ENCODE peak calls at places on chromosomes 13 and 19, in six cellular contexts. S is hepatic stellate cell; W is naive thymus-derived CD8-positive, alpha-beta T cell; F is activated CD4-positive, alpha-beta T cell treated with anti-CD3 and anti-CD28 coated beads, Interleukin-2, amount 10 ng/mL, durations not matched to agents 7 days and 5 days; L is breast epithelium; I is A549. O is an unnamed sample.
A peak's percentile ranks its signal among the peaks of the same experiment; 100 is the strongest.

GRCh38 chr13:34857561-34857960 is 84.5 kb upstream of the NBEA start:
- DNase-seq in I (no peak), W (no peak), F (no peak), S (no peak), L (no peak), O (no peak)

GRCh38 chr13:46077260-46077659 is 24.7 kb upstream of the ZC3H13 start:
- DNase-seq in F (no peak), W (no peak), S (no peak), I (no peak), L (no peak), O (no peak)

GRCh38 chr19:43464089-43464775 is 1.2 kb downstream of the LYPD3 start:
- DNase-seq in F (no peak), L (peak; percentile 77), W (no peak), S (no peak), I (no peak), O (no peak)

GRCh38 chr13:60329221-60329983 is 67.6 kb upstream of the TDRD3 start:
- DNase-seq in L (no peak), W (peak; percentile 5), S (peak; percentile 7), F (peak; percentile 7), I (peak; percentile 21), O (no peak)

GRCh38 chr19:6185093-6185824 is 49.8 kb downstream of the ACSBG2 start:
- DNase-seq in I (no peak), L (no peak), W (no peak), S (no peak), F (no peak), O (no peak)

GRCh38 chr13:113061271-113061625 is 44.3 kb upstream of the F7 start:
- DNase-seq in W (no peak), S (no peak), I (no peak), L (no peak), F (no peak), O (no peak)

GRCh38 chr19:16326401-16327130 is 1.9 kb downstream of the KLF2 start:
- DNase-seq in W (peak; percentile 77), F (peak; percentile 69), S (no peak), I (no peak), L (no peak), O (no peak)

GRCh38 chr19:12786149-12786870 is 5.0 kb upstream of the JUNB start:
- DNase-seq in W (no peak), F (no peak), S (no peak), I (peak; percentile 31), L (peak; percentile 87), O (peak; percentile 71)

GRCh38 chr13:107244241-107244640 is 676.3 kb upstream of the ARGLU1 start:
- DNase-seq in W (no peak), I (no peak), F (no peak), L (no peak), S (no peak), O (no peak)

GRCh38 chr13:27309967-27310598 is 39.5 kb downstream of the RASL11A start:
- DNase-seq in S (no peak), W (no peak), L (no peak), I (peak; percentile 34), F (no peak), O (no peak)

GRCh38 chr19:47377208-47377701 is 28.1 kb downstream of the DHX34 start:
- DNase-seq in W (no peak), S (no peak), L (no peak), F (no peak), I (no peak), O (peak; percentile 69)

GRCh38 chr19:54430306-54431254 is 15.3 kb downstream of the TTYH1 start:
- DNase-seq in L (no peak), I (peak; percentile 66), W (peak; percentile 41), S (no peak), F (peak; percentile 36), O (no peak)

GRCh38 chr13:108496364-108497215 is 132.8 kb upstream of the MYO16 start:
- DNase-seq in W (peak; percentile 12), F (no peak), I (no peak), S (no peak), L (no peak), O (no peak)

GRCh38 chr19:48859711-48860572 is 8.5 kb downstream of the PLEKHA4 start:
- DNase-seq in F (peak; percentile 23), S (no peak), I (peak; percentile 65), W (no peak), L (no peak), O (no peak)

GRCh38 chr13:26619321-26619720 is 61.8 kb downstream of the WASF3 start:
- DNase-seq in S (peak; percentile 34), L (no peak), W (no peak), I (no peak), F (no peak), O (no peak)

GRCh38 chr19:10104665-10105221 is 1.4 kb upstream of the PPAN start:
- DNase-seq in F (peak; percentile 92), S (no peak), W (peak; percentile 87), I (no peak), L (no peak), O (no peak)

GRCh38 chr19:50703915-50704548 is 15.6 kb downstream of the SHANK1 start:
- DNase-seq in S (no peak), W (no peak), F (no peak), I (peak; percentile 58), L (no peak), O (no peak)

GRCh38 chr19:45771331-45771933 is 2.4 kb upstream of the SIX5 start:
- DNase-seq in W (no peak), F (no peak), S (no peak), I (no peak), L (no peak), O (no peak)

GRCh38 chr13:64075543-64076271 is 2660.1 kb upstream of the PCDH20 start:
- DNase-seq in S (no peak), L (no peak), W (no peak), F (no peak), I (no peak), O (no peak)

GRCh38 chr19:23563326-23563725 is 123.7 kb downstream of the ZNF675 start:
- DNase-seq in L (no peak), S (no peak), I (no peak), F (no peak), W (no peak), O (no peak)

GRCh38 chr19:10936661-10937084 is 8.1 kb downstream of the TIMM29 start:
- DNase-seq in F (peak; percentile 52), I (peak; percentile 75), S (peak; percentile 78), L (no peak), W (peak; percentile 65), O (no peak)

GRCh38 chr13:23321534-23322241 is 111.8 kb downstream of the SACS start:
- DNase-seq in S (peak; percentile 78), F (peak; percentile 19), I (peak; percentile 86), L (no peak), W (no peak), O (peak; percentile 72)

GRCh38 chr19:13163609-13164364 is 13.6 kb downstream of the IER2 start:
- DNase-seq in S (peak; percentile 87), I (peak; percentile 94), W (no peak), F (peak; percentile 58), L (peak; percentile 79), O (peak; percentile 42)

GRCh38 chr13:55199132-55199531 is 1941.6 kb upstream of the PRR20A start:
- DNase-seq in F (no peak), W (no peak), L (no peak), S (no peak), I (peak; percentile 1), O (no peak)

GRCh38 chr13:42747399-42747873 is 33.9 kb upstream of the FAM216B start:
- DNase-seq in S (peak; percentile 8), W (no peak), I (peak; percentile 7), L (no peak), F (no peak), O (no peak)

GRCh38 chr13:21580736-21581135 is 23.2 kb downstream of the MICU2 start:
- DNase-seq in W (no peak), I (no peak), F (no peak), S (no peak), L (no peak), O (no peak)

GRCh38 chr13:20547479-20547908 is 19.5 kb upstream of the IFT88 start:
- DNase-seq in I (peak; percentile 43), F (no peak), L (no peak), W (no peak), S (no peak), O (no peak)

GRCh38 chr19:29029271-29029670 is 183.7 kb downstream of the UQCRFS1 start:
- DNase-seq in S (no peak), I (no peak), W (no peak), L (no peak), F (no peak), O (no peak)

GRCh38 chr13:22505489-22505888 is 675.3 kb upstream of the SGCG start:
- DNase-seq in L (no peak), W (no peak), S (no peak), I (no peak), F (no peak), O (no peak)

GRCh38 chr19:13986348-13986904 is 19.7 kb downstream of the RFX1 start:
- DNase-seq in L (no peak), I (no peak), W (peak; percentile 98), F (peak; percentile 99), S (peak; percentile 98), O (peak; percentile 74)

GRCh38 chr13:25973085-25973484 is 78.7 kb downstream of the SHISA2 start:
- DNase-seq in W (no peak), S (no peak), F (no peak), L (no peak), I (no peak), O (peak; percentile 62)

GRCh38 chr13:66036024-66036614 is 1194.0 kb downstream of the PCDH9 start:
- DNase-seq in W (no peak), L (no peak), S (no peak), I (no peak), F (no peak), O (no peak)

GRCh38 chr19:3459322-3459881 is 20.9 kb downstream of the SMIM24 start:
- DNase-seq in F (peak; percentile 31), S (peak; percentile 96), I (peak; percentile 93), L (peak; percentile 71), W (no peak), O (peak; percentile 70)

GRCh38 chr13:102846261-102847015 is 606 bp downstream of the ERCC5 start:
- DNase-seq in W (peak; percentile 74), S (no peak), I (peak; percentile 21), F (peak; percentile 56), L (no peak), O (no peak)

GRCh38 chr13:69020120-69020519 is 1087.5 kb upstream of the ATXN8OS start:
- DNase-seq in W (no peak), L (no peak), S (no peak), F (no peak), I (no peak), O (no peak)